ENCODE peak calls at places on chromosomes 3 and 15, in six cellular contexts. E, H, B, T, Y and U are unnamed samples.

GRCh38 chr15:31145271-31145911 is 43.9 kb upstream of the TRPM1 start:
- DNase-seq in E (no peak), H (no peak), B (no peak), T (peak; percentile 24), Y (no peak), U (no peak)

GRCh38 chr15:65421360-65422215 is 1.2 kb downstream of the IGDCC4 start:
- DNase-seq in E (no peak), H (no peak), B (no peak), T (peak; percentile 57), Y (peak; percentile 50), U (no peak)

GRCh38 chr15:91271565-91272153 is 171.6 kb downstream of the SV2B start:
- DNase-seq in E (peak; percentile 42), H (peak; percentile 18), B (peak; percentile 53), T (peak; percentile 61), Y (peak; percentile 38), U (peak; percentile 2)

GRCh38 chr15:80234883-80235282 is 17.1 kb downstream of the CTXND1 start:
- DNase-seq in E (peak; percentile 32), H (peak; percentile 12), B (peak; percentile 18), T (peak; percentile 30), Y (no peak), U (no peak)

GRCh38 chr3:171841620-171842000 is 1.5 kb upstream of the TMEM212 start:
- DNase-seq in E (no peak), H (no peak), B (no peak), T (no peak), Y (no peak), U (no peak)

GRCh38 chr3:62587579-62588031 is 214.3 kb upstream of the FEZF2 start:
- DNase-seq in E (no peak), H (no peak), B (no peak), T (peak; percentile 98), Y (no peak), U (no peak)

GRCh38 chr15:89575656-89576416 is 567 bp downstream of the TICRR start:
- DNase-seq in E (no peak), H (no peak), B (peak; percentile 7), T (peak; percentile 33), Y (no peak), U (no peak)

GRCh38 chr3:111809196-111809595 is 49.9 kb upstream of the PHLDB2 start:
- DNase-seq in E (no peak), H (no peak), B (no peak), T (peak; percentile 76), Y (no peak), U (no peak)

GRCh38 chr3:50390523-50391177 is 31.3 kb upstream of the TMEM115 start:
- DNase-seq in E (peak; percentile 48), H (no peak), B (no peak), T (no peak), Y (peak; percentile 68), U (no peak)

GRCh38 chr3:186400677-186401076 is 38.6 kb upstream of the DGKG start:
- DNase-seq in E (no peak), H (no peak), B (no peak), T (peak; percentile 19), Y (no peak), U (no peak)